ENCODE peak calls at places on chromosomes 7 and 10, in five cellular contexts. E is spleen, O is adrenal gland, I is cardiac muscle cell, N is fibroblast of mammary gland. X is an unnamed sample.

GRCh38 chr7:14807498-14807897 is 95.1 kb downstream of the DGKB start:
- DNase-seq in N (no peak), I (no peak), O (no peak), E (no peak), X (no peak)

GRCh38 chr7:157406971-157407370 is 70.2 kb downstream of the DNAJB6 start:
- DNase-seq in E (no peak), O (no peak), I (no peak), N (no peak), X (no peak)

GRCh38 chr10:130213286-130214080 is 77.3 kb downstream of the GLRX3 start:
- DNase-seq in O (no peak), N (no peak), I (no peak), E (peak; percentile 56), X (no peak)

GRCh38 chr10:29479081-29479917 is 155.5 kb downstream of the SVIL start:
- DNase-seq in I (no peak), N (no peak), E (no peak), O (no peak), X (no peak)

GRCh38 chr10:30591249-30591670 is 38.3 kb downstream of the LYZL2 start:
- DNase-seq in E (no peak), N (peak; percentile 55), I (peak; percentile 63), O (peak; percentile 59), X (peak; percentile 39)

GRCh38 chr7:105769951-105770628 is 106.3 kb downstream of the ATXN7L1 start:
- DNase-seq in I (no peak), N (peak; percentile 10), E (peak; percentile 35), O (no peak), X (no peak)

GRCh38 chr10:88852327-88852726 is 683 bp upstream of the ANKRD22 start:
- DNase-seq in I (no peak), O (no peak), E (no peak), N (no peak), X (no peak)

GRCh38 chr7:117269417-117269816 is 53.4 kb downstream of the WNT2 start:
- DNase-seq in E (no peak), I (no peak), O (no peak), N (peak; percentile 99), X (no peak)

GRCh38 chr10:50552308-50552707 is 71.4 kb downstream of the SGMS1 start:
- DNase-seq in O (no peak), I (no peak), E (no peak), N (peak; percentile 77), X (no peak)

GRCh38 chr10:50516161-50516560 is 107.6 kb downstream of the SGMS1 start:
- DNase-seq in E (no peak), I (no peak), N (no peak), O (no peak), X (no peak)

GRCh38 chr10:30897045-30897444 is 134.6 kb downstream of the ZNF438 start:
- DNase-seq in E (no peak), O (no peak), I (no peak), N (no peak), X (no peak)

GRCh38 chr7:99669782-99670181 is 10.0 kb downstream of the CYP3A5 start:
- DNase-seq in I (no peak), E (no peak), N (peak; percentile 60), O (no peak), X (no peak)

GRCh38 chr7:100860702-100861615 is 6.2 kb upstream of the TRIP6 start:
- DNase-seq in E (no peak), I (no peak), N (no peak), O (no peak), X (no peak)

GRCh38 chr7:100859856-100860255 is 7.3 kb upstream of the TRIP6 start:
- DNase-seq in O (no peak), I (no peak), N (no peak), E (no peak), X (no peak)

GRCh38 chr7:100855515-100855914 is 3.0 kb downstream of the SLC12A9 start:
- DNase-seq in N (no peak), O (no peak), I (no peak), E (peak; percentile 60), X (no peak)

GRCh38 chr7:100854146-100854895 is 1.8 kb downstream of the SLC12A9 start:
- DNase-seq in O (no peak), E (peak; percentile 78), I (no peak), N (no peak), X (no peak)

GRCh38 chr7:100856871-100857282 is 4.4 kb downstream of the SLC12A9 start:
- DNase-seq in I (no peak), N (no peak), E (no peak), O (no peak), X (no peak)
- TF ChIP-seq CTCF in I (no peak), N (no peak), E (no peak), O (no peak), X (no peak)

GRCh38 chr7:112357136-112357535 is 93.1 kb upstream of the IFRD1 start:
- DNase-seq in N (no peak), O (no peak), I (peak; percentile 9), E (no peak), X (no peak)
- TF ChIP-seq CTCF in N (no peak), O (no peak), I (no peak), E (no peak), X (no peak)

DNA sequence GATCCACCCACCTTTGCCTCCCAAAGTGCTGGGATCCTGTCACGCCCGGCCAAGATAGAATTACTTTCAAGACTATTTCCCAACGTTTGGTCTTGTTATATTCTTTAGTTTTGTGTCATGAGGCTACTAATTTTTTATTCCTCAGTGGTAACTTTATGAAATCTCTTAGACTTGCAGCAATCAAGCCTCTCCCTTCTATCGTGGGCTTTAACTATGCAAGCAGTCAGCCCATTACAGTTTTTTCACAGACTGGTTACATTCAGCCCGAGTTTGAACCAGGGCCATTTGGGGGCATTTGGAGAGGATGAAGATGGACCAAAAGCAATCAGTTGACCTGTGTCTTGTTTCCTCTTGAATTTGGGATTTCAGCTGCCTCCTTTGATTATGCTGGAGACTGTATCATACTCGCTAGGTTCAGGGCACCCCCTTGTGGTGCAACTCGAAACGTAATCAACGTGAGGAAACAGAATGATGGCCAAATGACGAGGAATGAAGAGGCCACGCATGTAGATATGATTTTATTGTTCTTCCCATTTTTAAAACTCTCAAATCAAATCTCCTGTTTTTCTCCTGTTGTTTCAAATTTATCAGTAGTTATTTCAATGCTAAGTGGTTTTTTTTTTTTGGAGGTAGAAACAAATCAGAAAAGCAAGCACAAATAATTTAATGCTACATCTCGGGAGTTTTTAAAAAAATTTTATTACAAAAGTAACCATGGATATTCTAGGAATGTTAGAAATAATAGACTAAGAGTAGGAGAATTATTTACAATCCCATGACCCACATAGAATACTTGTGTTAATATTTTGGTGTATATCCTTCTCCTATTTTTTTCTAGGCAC is 151.6 kb downstream of the KIAA1217 start:
- DNase-seq in O (peak; percentile 87), N (peak; percentile 79), I (peak; percentile 74), E (no peak), X (peak; percentile 70)
- TF ChIP-seq CTCF in O (peak; percentile 65), N (peak; percentile 90), I (peak; percentile 77), E (peak; percentile 11), X (peak; percentile 61)

GRCh38 chr10:120744040-120744439 is 107.1 kb upstream of the WDR11 start:
- DNase-seq in O (no peak), I (no peak), N (no peak), E (no peak), X (no peak)

GRCh38 chr10:120746016-120746755 is 105.0 kb upstream of the WDR11 start:
- DNase-seq in E (no peak), I (no peak), N (no peak), O (no peak), X (no peak)

GRCh38 chr10:120750167-120750566 is 101.0 kb upstream of the WDR11 start:
- DNase-seq in O (no peak), E (no peak), I (no peak), N (no peak), X (no peak)

GRCh38 chr10:120749032-120749431 is 102.1 kb upstream of the WDR11 start:
- DNase-seq in I (no peak), E (no peak), N (no peak), O (no peak), X (no peak)
- TF ChIP-seq CTCF in I (no peak), E (no peak), N (no peak), O (no peak), X (no peak)

DNA sequence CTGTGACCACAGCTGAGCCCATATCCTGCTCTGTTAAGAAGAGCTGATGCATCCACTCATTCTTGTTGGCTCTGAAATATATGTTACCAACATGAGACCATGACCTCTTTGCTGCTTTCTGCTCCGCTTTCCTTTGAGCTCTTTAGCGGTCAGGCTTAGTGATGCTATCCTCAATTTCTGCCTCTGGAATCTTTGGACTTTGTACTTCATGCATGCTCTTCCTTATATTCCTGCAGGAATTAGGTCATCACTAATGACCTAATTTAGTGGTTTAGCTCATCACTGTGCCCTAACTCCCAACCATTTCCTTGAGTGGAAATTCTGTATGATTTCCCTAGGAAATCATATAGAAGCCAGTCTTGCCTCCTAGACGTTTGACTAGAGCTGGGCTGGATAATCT is 119.5 kb downstream of the AOAH start:
- DNase-seq in N (peak; percentile 19), O (no peak), E (no peak), I (no peak), X (no peak)
- TF ChIP-seq CTCF in N (no peak), O (no peak), E (no peak), I (no peak), X (no peak)

DNA sequence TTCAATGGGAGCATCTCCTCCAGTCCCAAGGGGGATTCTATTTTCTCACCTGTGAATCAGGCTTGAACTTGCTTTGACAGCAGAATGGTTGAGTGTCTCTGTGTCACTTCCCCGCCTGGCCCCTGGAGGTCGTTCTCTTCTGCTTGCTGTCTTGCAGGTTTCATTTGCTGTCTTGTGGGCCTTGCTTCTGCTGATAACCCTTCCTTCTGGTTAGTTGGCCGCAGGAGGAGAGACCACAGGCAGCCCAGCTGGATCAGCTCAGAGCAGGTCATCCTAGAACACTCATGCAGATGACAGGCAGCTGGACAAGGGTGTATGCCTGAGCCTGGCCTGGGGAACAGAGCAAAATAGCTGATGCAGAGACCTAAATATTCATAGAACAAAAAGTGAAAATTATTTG is 344.2 kb upstream of the ADARB2 start:
- DNase-seq in O (no peak), I (no peak), N (no peak), E (no peak), X (peak; percentile 11)
- TF ChIP-seq CTCF in O (no peak), I (no peak), N (no peak), E (no peak), X (no peak)

GRCh38 chr10:116027355-116027754 is 245.7 kb downstream of the GFRA1 start:
- DNase-seq in I (no peak), E (no peak), O (no peak), N (no peak), X (no peak)

GRCh38 chr10:116024479-116024878 is 248.5 kb downstream of the GFRA1 start:
- DNase-seq in O (no peak), I (no peak), N (no peak), E (no peak), X (no peak)

GRCh38 chr10:116030576-116030975 is 242.4 kb downstream of the GFRA1 start:
- DNase-seq in N (no peak), I (no peak), E (no peak), O (no peak), X (no peak)

GRCh38 chr10:116029826-116030225 is 243.2 kb downstream of the GFRA1 start:
- DNase-seq in E (no peak), N (no peak), I (no peak), O (no peak), X (no peak)

GRCh38 chr10:116026315-116026714 is 246.7 kb downstream of the GFRA1 start:
- DNase-seq in E (no peak), I (no peak), N (no peak), O (no peak), X (no peak)
- TF ChIP-seq CTCF in E (no peak), I (no peak), N (no peak), O (no peak), X (no peak)

GRCh38 chr10:11454958-11455566 is 156.4 kb downstream of the USP6NL start:
- DNase-seq in E (no peak), N (no peak), O (no peak), I (no peak), X (no peak)
- TF ChIP-seq CTCF in E (no peak), N (peak; percentile 28), O (no peak), I (no peak), X (peak; percentile 64)

X was measured in endothelial cell.